ENCODE peak calls at places on chromosomes 7 and 10, in seven cellular contexts. J is activated T-cell treated with anti-CD3 and anti-CD28 coated beads for 1 hour, G is neuronal stem cell, C is EH, U is tibial nerve, A is SK-N-SH, O is M059J. R is an unnamed sample.

GRCh38 chr10:3914702-3915101 is 129.7 kb upstream of the KLF6 start:
- DNase-seq in U (no peak), C (no peak), G (no peak), A (no peak), O (no peak), J (no peak), R (no peak)

GRCh38 chr10:78614267-78614666 is 454.5 kb upstream of the ZMIZ1 start:
- DNase-seq in J (no peak), O (no peak), C (no peak), U (no peak), G (no peak), A (no peak), R (no peak)

GRCh38 chr7:55185321-55185802 is 166.5 kb downstream of the EGFR start:
- DNase-seq in U (no peak), O (peak), A (no peak), J (no peak), C (peak), G (no peak), R (peak)

GRCh38 chr10:80488539-80489066 is 34.5 kb downstream of the TSPAN14 start:
- DNase-seq in O (peak), U (no peak), J (no peak), C (peak), A (no peak), G (no peak), R (no peak)

GRCh38 chr10:30207485-30208052 is 141.5 kb downstream of the MTPAP start:
- DNase-seq in O (peak), C (peak), A (no peak), J (no peak), G (no peak), U (no peak), R (peak)

GRCh38 chr10:132404169-132404880 is 7.3 kb downstream of the PWWP2B start:
- DNase-seq in G (no peak), J (no peak), O (no peak), A (no peak), C (no peak), U (no peak), R (no peak)

GRCh38 chr7:54112568-54112967 is 429.6 kb upstream of the VSTM2A start:
- DNase-seq in A (no peak), J (no peak), O (no peak), G (no peak), U (no peak), C (no peak), R (no peak)

GRCh38 chr10:96758423-96758822 is 38.1 kb upstream of the PIK3AP1 start:
- DNase-seq in C (no peak), O (no peak), A (no peak), J (no peak), G (no peak), U (no peak), R (no peak)

GRCh38 chr7:152762056-152762455 is 2.5 kb downstream of the ACTR3B start:
- DNase-seq in O (no peak), U (no peak), A (no peak), J (no peak), G (no peak), C (peak), R (no peak)

GRCh38 chr7:55690-56248 is 136.6 kb upstream of the FAM20C start:
- DNase-seq in C (no peak), O (no peak), J (no peak), G (no peak), U (no peak), A (no peak), R (no peak)

R was measured in astrocyte of the hippocampus.